ENCODE peak calls at places on chromosomes 2 and 18, in five cellular contexts. K is AG04449, S is HEK293T, E is fibroblast of mammary gland, M is GM10248. G is an unnamed sample.

GRCh38 chr2:48183991-48184390 is 277.7 kb upstream of the FBXO11 start:
- DNase-seq in E (no peak), M (no peak), S (no peak), K (no peak), G (no peak)

GRCh38 chr2:76295762-76296161 is 585.0 kb upstream of the GCFC2 start:
- DNase-seq in S (no peak), E (no peak), K (no peak), M (no peak), G (no peak)

GRCh38 chr2:23690421-23691105 is 236.4 kb downstream of the ATAD2B start:
- DNase-seq in E (no peak), S (no peak), K (no peak), M (no peak), G (no peak)

GRCh38 chr2:204340511-204340910 is 204.8 kb upstream of the PARD3B start:
- DNase-seq in K (no peak), M (no peak), S (no peak), E (no peak), G (no peak)

GRCh38 chr2:84969511-84970265 is 1.3 kb upstream of the KCMF1 start:
- DNase-seq in E (peak; percentile 58), S (no peak), M (no peak), K (no peak), G (peak; percentile 31)

GRCh38 chr2:239375278-239376061 is 25.4 kb downstream of the HDAC4 start:
- DNase-seq in K (no peak), E (no peak), M (no peak), S (no peak), G (no peak)

GRCh38 chr2:29053680-29054400 is 20.5 kb downstream of the PCARE start:
- DNase-seq in E (peak; percentile 18), S (no peak), M (no peak), K (no peak), G (no peak)

GRCh38 chr2:204687776-204688175 is 142.5 kb downstream of the PARD3B start:
- DNase-seq in S (no peak), E (no peak), M (no peak), K (no peak), G (no peak)

GRCh38 chr2:6290626-6291025 is 575.1 kb downstream of the CMPK2 start:
- DNase-seq in S (no peak), E (no peak), M (no peak), K (no peak), G (no peak)

GRCh38 chr2:20422679-20423271 is 24.1 kb upstream of the RHOB start:
- DNase-seq in M (peak; percentile 39), K (no peak), E (peak; percentile 75), S (peak; percentile 17), G (no peak)

GRCh38 chr18:52950153-52950552 is 610.2 kb downstream of the DCC start:
- DNase-seq in S (no peak), E (no peak), M (no peak), K (no peak), G (no peak)

GRCh38 chr2:186761814-186762213 is 68.0 kb downstream of the FAM171B start:
- DNase-seq in E (no peak), M (no peak), K (no peak), S (no peak), G (no peak)

GRCh38 chr2:162308747-162309503 is 9.6 kb downstream of the IFIH1 start:
- DNase-seq in S (no peak), M (no peak), K (no peak), E (no peak), G (no peak)

GRCh38 chr18:28183418-28184078 is 6.6 kb upstream of the CDH2 start:
- DNase-seq in E (peak; percentile 34), M (no peak), S (no peak), K (peak; percentile 53), G (no peak)

GRCh38 chr18:62334110-62334509 is 9.0 kb downstream of the TNFRSF11A start:
- DNase-seq in E (peak; percentile 32), S (no peak), M (no peak), K (no peak), G (no peak)

GRCh38 chr2:9211496-9211895 is 4.9 kb downstream of the ASAP2 start:
- DNase-seq in S (no peak), K (no peak), E (no peak), M (no peak), G (no peak)

GRCh38 chr2:24558781-24559540 is 67.9 kb downstream of the NCOA1 start:
- DNase-seq in S (no peak), M (no peak), E (no peak), K (no peak), G (no peak)

GRCh38 chr2:138689705-138690104 is 90.5 kb downstream of the NXPH2 start:
- DNase-seq in M (no peak), E (no peak), S (no peak), K (no peak), G (no peak)

GRCh38 chr2:188819011-188819410 is 155.2 kb upstream of the COL3A1 start:
- DNase-seq in K (no peak), S (no peak), M (no peak), E (no peak), G (no peak)

GRCh38 chr2:233807215-233807865 is 29.2 kb downstream of the MROH2A start:
- DNase-seq in K (no peak), M (no peak), E (no peak), S (no peak), G (no peak)

GRCh38 chr2:146576301-146576700 is 1268.5 kb upstream of the ACVR2A start:
- DNase-seq in E (peak; percentile 20), M (no peak), S (no peak), K (no peak), G (no peak)

GRCh38 chr18:34767601-34768027 is 57.5 kb downstream of the DTNA start:
- DNase-seq in M (no peak), K (peak; percentile 96), E (peak; percentile 97), S (no peak), G (peak; percentile 5)

GRCh38 chr2:118577202-118577601 is 270.2 kb downstream of the EN1 start:
- DNase-seq in K (no peak), E (peak; percentile 67), M (no peak), S (no peak), G (no peak)

GRCh38 chr2:129191530-129191929 is 787.9 kb upstream of the RAB6C start:
- DNase-seq in E (no peak), K (no peak), S (no peak), M (no peak), G (no peak)

GRCh38 chr2:228646061-228646460 is 464.6 kb upstream of the SPHKAP start:
- DNase-seq in K (no peak), S (no peak), E (peak; percentile 77), M (no peak), G (no peak)